ENCODE peak calls at places on chromosomes 11 and 22, in nine cellular contexts. Q is lower lobe of right lung, D is Peyer's patch, F is tibial artery, S is mucosa of descending colon, T is lower leg skin, U is endodermal cell, P is heart right ventricle, C is foreskin fibroblast. W is an unnamed sample.

GRCh38 chr11:126406368-126406767 is 50.9 kb downstream of the ST3GAL4 start:
- DNase-seq in T (no peak), Q (no peak), C (no peak), F (no peak), S (no peak), P (no peak), U (no peak), D (no peak), W (no peak)

GRCh38 chr11:15943418-15944197 is 412.7 kb downstream of the SOX6 start:
- DNase-seq in U (peak), C (no peak), Q (no peak), F (no peak), D (no peak), T (no peak), S (no peak), P (no peak), W (no peak)

GRCh38 chr11:74749965-74750296 is 1.3 kb downstream of the RNF169 start:
- DNase-seq in F (no peak), Q (no peak), S (no peak), C (no peak), U (no peak), D (no peak), T (no peak), P (no peak), W (no peak)

GRCh38 chr22:23182289-23183106 is 2.2 kb downstream of the BCR start:
- DNase-seq in T (no peak), U (peak), P (no peak), F (no peak), Q (no peak), D (no peak), C (peak), S (no peak), W (no peak)

GRCh38 chr22:50157976-50158375 is 12.6 kb upstream of the PANX2 start:
- DNase-seq in C (no peak), T (peak), D (peak), F (no peak), S (peak), Q (peak), U (peak), P (no peak), W (no peak)

GRCh38 chr11:70109006-70109405 is 30.9 kb downstream of the ANO1 start:
- DNase-seq in D (no peak), U (peak), P (no peak), T (no peak), F (no peak), C (no peak), Q (no peak), S (no peak), W (no peak)

GRCh38 chr11:131991606-131992005 is 621.2 kb downstream of the NTM start:
- DNase-seq in Q (no peak), F (no peak), S (no peak), U (no peak), T (no peak), P (no peak), C (no peak), D (no peak), W (no peak)

GRCh38 chr11:59615132-59615636 is 390 bp downstream of the OSBP start:
- DNase-seq in U (peak), P (peak), T (peak), S (peak), C (peak), F (peak), D (peak), Q (peak), W (no peak)

GRCh38 chr11:33027846-33028536 is 11.4 kb upstream of the TCP11L1 start:
- DNase-seq in U (no peak), Q (no peak), F (no peak), T (no peak), P (no peak), C (no peak), S (no peak), D (no peak), W (peak)

GRCh38 chr11:79417069-79417920 is 23.5 kb downstream of the TENM4 start:
- DNase-seq in F (no peak), D (no peak), C (peak), U (no peak), T (no peak), Q (no peak), P (no peak), S (no peak), W (no peak)

GRCh38 chr22:21995660-21996059 is 13.1 kb upstream of the TOP3B start:
- DNase-seq in D (no peak), S (no peak), Q (no peak), T (no peak), P (no peak), C (no peak), F (no peak), U (no peak), W (no peak)

GRCh38 chr11:45156731-45157130 is 10.3 kb downstream of the PRDM11 start:
- DNase-seq in D (no peak), Q (no peak), C (no peak), P (no peak), S (no peak), T (no peak), F (no peak), U (no peak), W (no peak)

GRCh38 chr11:114200785-114201184 is 95.4 kb upstream of the NNMT start:
- DNase-seq in D (no peak), S (no peak), T (no peak), F (no peak), C (no peak), P (no peak), U (no peak), Q (no peak), W (no peak)

GRCh38 chr11:95143106-95143681 is 53.5 kb downstream of the ENDOD1 start:
- DNase-seq in F (no peak), U (no peak), D (no peak), C (peak), P (no peak), Q (no peak), T (no peak), S (no peak), W (peak)

GRCh38 chr22:33803883-33804282 is 116.4 kb downstream of the LARGE1 start:
- DNase-seq in C (no peak), Q (no peak), P (no peak), U (no peak), T (no peak), D (no peak), F (no peak), S (no peak), W (no peak)

GRCh38 chr11:91230647-91231046 is 994.0 kb upstream of the FAT3 start:
- DNase-seq in F (no peak), D (no peak), U (no peak), C (no peak), P (no peak), T (no peak), Q (no peak), S (no peak), W (no peak)

GRCh38 chr11:67057410-67057757 is 737 bp downstream of the RHOD start:
- DNase-seq in C (peak), P (no peak), D (no peak), Q (no peak), T (no peak), U (no peak), S (no peak), F (peak), W (no peak)

GRCh38 chr11:111514216-111515031 is at the start of gene HOATZ:
- DNase-seq in F (no peak), Q (peak), S (no peak), P (no peak), U (peak), T (no peak), D (no peak), C (peak), W (no peak)

GRCh38 chr11:120666121-120666639 is 154.6 kb downstream of the GRIK4 start:
- DNase-seq in F (no peak), S (no peak), C (no peak), D (no peak), U (peak), T (no peak), Q (no peak), P (no peak), W (no peak)

GRCh38 chr11:83364500-83365059 is 78.4 kb upstream of the CCDC90B start:
- DNase-seq in C (no peak), D (no peak), U (no peak), P (no peak), T (no peak), S (no peak), Q (no peak), F (no peak), W (no peak)

GRCh38 chr11:93939084-93939780 is 81.9 kb upstream of the HEPHL1 start:
- DNase-seq in F (no peak), P (no peak), T (no peak), Q (no peak), U (no peak), D (no peak), C (peak), S (no peak), W (peak)

GRCh38 chr11:64864473-64865285 is 13.7 kb downstream of the EHD1 start:
- DNase-seq in U (no peak), D (peak), Q (peak), F (peak), P (peak), S (peak), C (peak), T (peak), W (peak)

GRCh38 chr22:48146426-48146825 is 1384.0 kb downstream of the TBC1D22A start:
- DNase-seq in F (no peak), C (no peak), S (no peak), U (peak), Q (no peak), T (no peak), P (no peak), D (no peak), W (no peak)

GRCh38 chr11:71500601-71501021 is 26.5 kb upstream of the KRTAP5-7 start:
- DNase-seq in Q (no peak), U (no peak), D (no peak), F (no peak), S (peak), P (peak), C (no peak), T (no peak), W (no peak)

GRCh38 chr22:37045958-37046357 is 5.6 kb upstream of the KCTD17 start:
- DNase-seq in F (no peak), Q (no peak), C (peak), S (no peak), T (no peak), U (peak), D (no peak), P (no peak), W (peak)

GRCh38 chr11:126391970-126392637 is 36.6 kb downstream of the ST3GAL4 start:
- DNase-seq in F (no peak), C (no peak), D (no peak), U (peak), P (peak), Q (no peak), S (no peak), T (no peak), W (no peak)

GRCh38 chr11:94184362-94184761 is 55.7 kb downstream of the PANX1 start:
- DNase-seq in Q (no peak), U (no peak), T (no peak), S (no peak), P (no peak), C (no peak), D (no peak), F (no peak), W (no peak)

GRCh38 chr11:122524532-122524882 is 131.0 kb upstream of the UBASH3B start:
- DNase-seq in T (no peak), P (no peak), S (no peak), Q (no peak), D (no peak), C (peak), F (no peak), U (no peak), W (peak)
- H3K4me3 ChIP-seq in T (no peak), P (no peak), S (no peak), Q (no peak), D (no peak), C (no peak), F (no peak), U (no peak), W (no peak)

GRCh38 chr11:47269002-47269828 is 718 bp upstream of the MADD start:
- DNase-seq in F (peak), C (peak), T (peak), D (peak), P (peak), U (peak), Q (peak), S (peak), W (peak)
- TF ChIP-seq CTCF in F (peak), C (no peak), T (no peak), D (no peak), P (no peak), U (no peak), Q (no peak), S (peak), W (peak)

GRCh38 chr11:46982797-46983452 is 46.4 kb downstream of the CSTPP1 start:
- DNase-seq in P (no peak), C (no peak), D (no peak), T (no peak), F (no peak), Q (no peak), U (no peak), S (no peak), W (no peak)
- H3K4me3 ChIP-seq in P (no peak), C (no peak), D (no peak), T (no peak), F (no peak), Q (no peak), U (no peak), S (no peak), W (no peak)

GRCh38 chr11:10540915-10541591 is at the start of gene RNF141:
- DNase-seq in U (peak), C (peak), D (peak), S (peak), P (peak), T (peak), F (peak), Q (peak), W (peak)
- TF ChIP-seq CTCF in U (peak), C (peak), D (peak), S (peak), P (peak), T (no peak), F (peak), Q (peak), W (peak)

DNA sequence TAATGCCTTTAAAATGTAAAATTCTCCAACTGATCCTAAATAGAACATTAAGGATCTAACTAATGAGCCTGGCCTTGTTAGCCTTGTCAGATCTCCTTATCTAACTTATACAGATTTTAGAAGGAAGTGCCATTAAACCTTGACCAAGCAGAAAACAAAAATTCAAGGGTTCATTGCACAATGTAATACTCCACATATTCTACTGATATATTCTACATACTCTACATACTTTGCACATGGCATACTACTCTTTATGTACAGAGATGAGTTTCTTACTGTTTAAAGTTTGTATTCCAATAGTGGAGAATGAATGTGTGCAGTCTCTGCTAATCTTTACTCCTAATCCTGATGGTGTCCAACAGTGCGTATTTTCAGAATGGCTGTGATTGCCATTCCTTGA is 297.2 kb downstream of the LUZP2 start:
- DNase-seq in S (no peak), Q (no peak), F (no peak), P (no peak), U (no peak), D (no peak), C (no peak), T (no peak), W (no peak)
- H3K4me3 ChIP-seq in S (no peak), Q (no peak), F (no peak), P (no peak), U (no peak), D (no peak), C (no peak), T (no peak), W (no peak)

DNA sequence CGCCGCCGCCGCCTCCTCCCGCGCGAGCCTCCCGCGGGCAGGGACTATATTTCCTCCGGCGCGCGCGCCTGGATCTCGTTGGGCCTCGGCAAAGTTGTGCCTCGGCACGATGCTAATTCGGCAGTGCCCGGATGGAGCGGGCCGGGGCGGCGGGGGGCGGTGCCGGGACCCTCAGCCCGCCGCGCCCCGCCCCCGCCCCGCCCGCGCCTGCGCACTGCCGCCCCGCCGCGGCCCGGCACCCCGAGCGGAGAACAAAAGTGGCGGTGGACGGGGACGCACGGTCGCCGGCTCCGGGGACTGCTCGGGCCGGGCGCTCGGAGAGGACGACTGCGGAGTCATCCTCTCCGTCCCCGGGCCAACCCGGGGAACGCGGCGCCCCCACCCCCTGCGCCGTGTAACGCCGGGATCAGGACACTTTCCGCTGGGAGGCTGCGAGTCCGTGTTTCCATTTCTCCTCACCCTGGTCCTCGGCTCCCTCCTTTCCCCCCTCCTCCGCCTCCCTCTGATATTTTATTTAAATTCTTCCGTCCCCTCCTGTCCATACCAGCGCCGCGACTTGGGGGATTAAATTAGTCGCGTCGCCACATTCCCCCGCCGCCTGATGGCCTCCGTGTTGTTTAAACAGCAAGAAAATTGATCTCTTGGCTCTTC is at the start of gene PHF21B:
- DNase-seq in Q (no peak), U (peak), C (peak), D (no peak), T (no peak), S (peak), F (no peak), P (peak), W (peak)
- TF ChIP-seq CTCF in Q (no peak), U (peak), C (no peak), D (no peak), T (no peak), S (no peak), F (no peak), P (no peak), W (no peak)

W was measured in fibroblast of the aortic adventitia.